ENCODE peak calls at places on chromosome 17, in eight cellular contexts. E, Q, D, V, J, L, G and R are unnamed samples.

GRCh38 chr17:43468746-43469544 is 14.8 kb upstream of the DHX8 start:
- DNase-seq in E (peak), Q (no peak), D (no peak), V (no peak), J (no peak), L (no peak), G (no peak), R (no peak)

GRCh38 chr17:77965354-77965753 is 6.9 kb downstream of the TNRC6C start:
- DNase-seq in E (no peak), Q (no peak), D (no peak), V (no peak), J (no peak), L (no peak), G (no peak), R (no peak)

GRCh38 chr17:49455226-49455968 is 39.7 kb upstream of the NGFR start:
- DNase-seq in E (no peak), Q (no peak), D (no peak), V (no peak), J (no peak), L (no peak), G (no peak), R (no peak)

GRCh38 chr17:1294157-1294717 is 14.8 kb downstream of the TRARG1 start:
- DNase-seq in E (no peak), Q (no peak), D (peak), V (no peak), J (no peak), L (no peak), G (no peak), R (peak)

GRCh38 chr17:59490259-59490658 is 75.2 kb upstream of the DHX40 start:
- DNase-seq in E (no peak), Q (no peak), D (no peak), V (no peak), J (no peak), L (no peak), G (no peak), R (no peak)

GRCh38 chr17:17495448-17496188 is 577 bp downstream of the RASD1 start:
- DNase-seq in E (no peak), Q (peak), D (peak), V (no peak), J (no peak), L (no peak), G (peak), R (no peak)

GRCh38 chr17:48261297-48261880 is 153.8 kb downstream of the SNX11 start:
- DNase-seq in E (no peak), Q (no peak), D (no peak), V (no peak), J (no peak), L (peak), G (peak), R (no peak)

GRCh38 chr17:10836145-10836544 is 1.7 kb downstream of the PIRT start:
- DNase-seq in E (no peak), Q (no peak), D (no peak), V (no peak), J (no peak), L (no peak), G (no peak), R (no peak)

GRCh38 chr17:40124279-40125141 is 2.7 kb downstream of the MSL1 start:
- DNase-seq in E (no peak), Q (no peak), D (no peak), V (peak), J (no peak), L (no peak), G (no peak), R (peak)

GRCh38 chr17:7354262-7354781 is 634 bp upstream of the TMEM95 start:
- DNase-seq in E (peak), Q (no peak), D (no peak), V (no peak), J (no peak), L (no peak), G (peak), R (no peak)

GRCh38 chr17:4998027-4998665 is 396 bp downstream of the KIF1C start:
- DNase-seq in E (no peak), Q (peak), D (no peak), V (no peak), J (peak), L (peak), G (peak), R (no peak)

GRCh38 chr17:1899403-1900000 is 69.7 kb downstream of the RPA1 start:
- DNase-seq in E (no peak), Q (no peak), D (no peak), V (no peak), J (no peak), L (no peak), G (no peak), R (no peak)

GRCh38 chr17:74116087-74116717 is 87.3 kb upstream of the RPL38 start:
- DNase-seq in E (no peak), Q (peak), D (no peak), V (no peak), J (no peak), L (no peak), G (no peak), R (no peak)

GRCh38 chr17:62693616-62694415 is 66.3 kb downstream of the MRC2 start:
- DNase-seq in E (no peak), Q (no peak), D (no peak), V (no peak), J (no peak), L (peak), G (no peak), R (no peak)

GRCh38 chr17:47203984-47204721 is 5.0 kb upstream of the MYL4 start:
- DNase-seq in E (no peak), Q (no peak), D (peak), V (no peak), J (no peak), L (no peak), G (no peak), R (peak)

GRCh38 chr17:41823580-41823979 is 10.8 kb downstream of the FKBP10 start:
- DNase-seq in E (no peak), Q (no peak), D (no peak), V (no peak), J (no peak), L (no peak), G (no peak), R (no peak)
- H3K27ac ChIP-seq in E (peak), Q (no peak), D (no peak), V (no peak), J (no peak), L (no peak), G (peak), R (no peak)

GRCh38 chr17:12358477-12358876 is 307.2 kb upstream of the MYOCD start:
- DNase-seq in E (no peak), Q (no peak), D (no peak), V (no peak), J (no peak), L (no peak), G (no peak), R (no peak)
- H3K27ac ChIP-seq in E (no peak), Q (no peak), D (peak), V (no peak), J (no peak), L (no peak), G (no peak), R (no peak)

GRCh38 chr17:57852955-57853328 is 3.1 kb upstream of the MRPS23 start:
- DNase-seq in E (no peak), Q (no peak), D (no peak), V (no peak), J (no peak), L (no peak), G (no peak), R (no peak)

GRCh38 chr17:57852041-57852954 is 2.5 kb upstream of the MRPS23 start:
- DNase-seq in E (no peak), Q (no peak), D (no peak), V (no peak), J (no peak), L (no peak), G (no peak), R (no peak)

GRCh38 chr17:57849874-57850754 is at the start of gene MRPS23:
- DNase-seq in E (peak), Q (peak), D (peak), V (peak), J (peak), L (peak), G (peak), R (peak)

GRCh38 chr17:57853695-57854094 is 3.9 kb upstream of the MRPS23 start:
- DNase-seq in E (no peak), Q (peak), D (no peak), V (no peak), J (no peak), L (no peak), G (no peak), R (no peak)

DNA sequence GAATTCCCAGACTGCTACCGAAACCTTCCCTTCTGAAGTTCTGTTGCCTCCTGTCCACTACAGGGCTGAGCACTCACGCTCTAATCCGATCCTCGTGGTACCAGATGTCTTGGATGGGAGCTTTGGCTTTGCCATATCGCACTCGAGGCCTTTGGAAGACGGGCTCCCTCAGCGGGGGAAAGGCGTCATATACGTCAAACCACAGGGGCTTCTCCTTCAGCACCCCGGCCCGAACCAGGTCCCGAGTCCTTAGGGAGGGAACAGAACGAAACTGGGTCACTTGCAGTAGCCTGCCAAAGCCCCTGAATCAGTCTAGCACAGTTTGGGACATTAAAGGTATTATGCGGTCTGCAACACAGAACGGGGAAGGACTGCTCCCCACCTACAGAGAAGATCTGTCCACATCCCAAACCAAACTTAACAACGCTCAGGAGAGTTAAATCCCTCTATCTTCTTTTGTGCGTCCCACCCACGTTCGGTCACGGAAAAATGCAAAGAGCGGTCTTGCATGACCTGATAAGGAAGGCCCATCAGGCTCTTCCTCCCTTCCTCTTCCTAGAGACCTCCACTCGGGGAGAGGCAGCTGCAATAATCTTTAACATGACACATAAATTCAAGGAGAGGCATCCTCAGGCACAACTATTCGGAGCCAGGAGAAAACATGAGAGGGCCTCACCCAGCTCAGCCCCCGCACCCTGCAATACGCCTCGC is 526 bp downstream of the MRPS23 start:
- DNase-seq in E (no peak), Q (no peak), D (no peak), V (no peak), J (no peak), L (no peak), G (no peak), R (no peak)
- H3K27ac ChIP-seq in E (peak), Q (peak), D (peak), V (peak), J (peak), L (no peak), G (no peak), R (peak)

DNA sequence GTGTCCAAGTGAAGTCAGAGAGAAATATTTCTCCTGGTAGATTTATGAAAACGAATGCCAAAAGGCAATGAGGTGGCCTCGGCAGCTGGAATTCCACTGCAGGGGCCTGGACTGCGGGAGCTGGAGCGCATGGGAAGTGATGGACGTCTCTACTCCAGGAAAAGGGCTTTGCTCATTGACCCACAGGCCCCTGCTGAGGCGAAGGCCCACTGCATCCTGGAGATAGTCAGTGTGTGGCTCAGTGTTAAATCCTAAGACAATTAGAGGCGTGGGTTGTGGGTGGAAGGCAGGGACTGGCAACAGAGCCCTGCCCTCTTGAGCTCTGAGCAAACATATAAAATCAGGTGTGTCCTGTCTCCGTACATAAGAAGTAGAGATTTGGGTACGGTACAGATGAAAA is 191.4 kb downstream of the SLC39A11 start:
- DNase-seq in E (no peak), Q (no peak), D (no peak), V (no peak), J (no peak), L (no peak), G (peak), R (no peak)
- H3K27ac ChIP-seq in E (no peak), Q (no peak), D (no peak), V (no peak), J (no peak), L (no peak), G (no peak), R (no peak)

DNA sequence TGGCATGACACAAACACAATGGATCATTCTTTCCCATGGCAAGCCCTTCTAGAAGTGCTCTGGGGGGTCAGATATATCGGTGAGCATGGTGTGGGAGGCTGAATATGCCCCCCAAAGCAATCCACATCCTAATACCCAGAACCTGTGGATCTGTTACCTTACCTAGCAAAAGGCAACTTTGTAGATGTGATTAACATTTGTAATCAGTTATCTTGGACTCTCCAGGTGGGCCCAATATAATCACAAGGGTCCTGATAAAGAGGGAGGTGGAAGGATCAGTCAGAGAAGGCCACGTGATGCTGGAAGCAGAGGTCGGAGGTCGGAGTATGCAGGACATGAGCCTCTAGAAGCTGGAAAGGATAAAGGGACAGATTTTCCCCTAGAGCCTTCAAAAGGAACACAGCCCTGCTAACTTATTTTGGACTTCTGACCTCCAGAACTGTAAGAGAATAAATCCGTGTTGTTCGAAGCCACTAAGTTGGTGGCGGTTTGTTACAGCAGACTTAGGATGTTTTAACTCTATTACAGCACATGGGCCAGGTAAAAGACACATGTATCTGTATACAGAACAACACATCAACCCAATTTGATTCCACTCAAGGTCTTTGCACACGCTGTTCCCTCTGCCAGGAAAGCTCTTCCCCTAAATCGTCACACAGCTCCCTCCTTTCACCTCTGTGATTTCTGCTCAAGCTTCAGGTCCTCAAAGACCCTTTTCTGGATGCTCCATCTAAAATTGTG is 115.3 kb downstream of the NOG start:
- DNase-seq in E (no peak), Q (no peak), D (no peak), V (no peak), J (no peak), L (no peak), G (no peak), R (no peak)
- H3K27ac ChIP-seq in E (no peak), Q (no peak), D (no peak), V (no peak), J (no peak), L (no peak), G (no peak), R (no peak)

GRCh38 chr17:3895354-3895753 is 2.5 kb upstream of the CAMKK1 start:
- DNase-seq in E (no peak), Q (no peak), D (no peak), V (no peak), J (no peak), L (no peak), G (no peak), R (no peak)
- H3K27ac ChIP-seq in E (peak), Q (peak), D (peak), V (no peak), J (peak), L (no peak), G (no peak), R (no peak)

GRCh38 chr17:79995691-79996090 is 40.0 kb downstream of the TBC1D16 start:
- DNase-seq in E (no peak), Q (no peak), D (no peak), V (no peak), J (no peak), L (no peak), G (no peak), R (no peak)
- H3K27ac ChIP-seq in E (no peak), Q (no peak), D (no peak), V (no peak), J (peak), L (no peak), G (no peak), R (peak)